ENCODE peak calls at places on chromosomes 6 and 20, in four cellular contexts. Y is activated CD4-positive, alpha-beta T cell treated with anti-CD3 and anti-CD28 coated beads, Interleukin-2, amount 50 U/mL, for 1 hour; N is hypothalamus; R is foreskin fibroblast. T is an unnamed sample.

GRCh38 chr6:11007715-11008608 is 36.1 kb downstream of the ELOVL2 start:
- DNase-seq in Y (no peak), N (no peak), R (peak; percentile 4), T (no peak)

GRCh38 chr6:155155787-155156447 is 107.9 kb upstream of the CLDN20 start:
- DNase-seq in Y (no peak), N (no peak), R (no peak), T (no peak)

GRCh38 chr20:15986690-15987089 is 586.6 kb downstream of the KIF16B start:
- DNase-seq in Y (no peak), N (no peak), R (no peak), T (no peak)

GRCh38 chr20:50982372-50982771 is 23.8 kb downstream of the MOCS3 start:
- DNase-seq in Y (no peak), N (no peak), R (peak; percentile 38), T (no peak)

GRCh38 chr6:119444642-119445557 is 95.3 kb upstream of the MAN1A1 start:
- DNase-seq in Y (no peak), N (no peak), R (no peak), T (no peak)

GRCh38 chr6:30555428-30556005 is 772 bp downstream of the GNL1 start:
- DNase-seq in Y (no peak), N (peak; percentile 42), R (peak; percentile 21), T (no peak)

GRCh38 chr20:36802326-36803223 is 29.0 kb upstream of the DSN1 start:
- DNase-seq in Y (no peak), N (no peak), R (peak; percentile 37), T (no peak)

GRCh38 chr20:41632896-41633295 is 14.7 kb upstream of the CHD6 start:
- DNase-seq in Y (no peak), N (no peak), R (peak; percentile 50), T (no peak)

GRCh38 chr20:56989516-56989915 is 276.9 kb downstream of the BMP7 start:
- DNase-seq in Y (no peak), N (no peak), R (no peak), T (no peak)

GRCh38 chr6:5335020-5335419 is 73.7 kb downstream of the FARS2 start:
- DNase-seq in Y (no peak), N (no peak), R (no peak), T (no peak)

GRCh38 chr6:47092249-47092648 is 50.1 kb upstream of the ADGRF1 start:
- DNase-seq in Y (no peak), N (no peak), R (peak; percentile 14), T (no peak)

GRCh38 chr6:111832833-111833418 is 40.3 kb downstream of the FYN start:
- DNase-seq in Y (no peak), N (no peak), R (no peak), T (no peak)

GRCh38 chr20:54324041-54324440 is 116.2 kb downstream of the PFDN4 start:
- DNase-seq in Y (no peak), N (no peak), R (no peak), T (no peak)

GRCh38 chr6:13307508-13307995 is 20.8 kb downstream of the TBC1D7 start:
- DNase-seq in Y (no peak), N (no peak), R (no peak), T (no peak)

GRCh38 chr6:159106627-159107241 is 61.9 kb upstream of the TAGAP start:
- DNase-seq in Y (peak; percentile 85), N (peak; percentile 26), R (peak; percentile 6), T (peak; percentile 70)

GRCh38 chr20:2773812-2774211 is 26.6 kb downstream of the CPXM1 start:
- DNase-seq in Y (no peak), N (no peak), R (no peak), T (no peak)

GRCh38 chr20:41248371-41249024 is 69.0 kb downstream of the ZHX3 start:
- DNase-seq in Y (no peak), N (no peak), R (peak; percentile 92), T (no peak)

T was measured in NCI-H1436 treated with DMSO at 0.1 percent for 48 hours.